ENCODE peak calls at places on chromosomes 2 and 18, in five cellular contexts. D is fibroblast of lung, Z is IMR-90, B is Karpas-422, H is hepatocyte. G is an unnamed sample.

GRCh38 chr2:145914716-145915115 is 1394.8 kb upstream of the ZEB2 start:
- DNase-seq in D (no peak), Z (no peak), B (no peak), H (no peak), G (no peak)

GRCh38 chr2:21256006-21256405 is 132.2 kb downstream of the TDRD15 start:
- DNase-seq in D (no peak), Z (no peak), B (no peak), H (no peak), G (no peak)

GRCh38 chr18:63894367-63894766 is 6.9 kb downstream of the SERPINB2 start:
- DNase-seq in D (no peak), Z (no peak), B (no peak), H (no peak), G (no peak)

GRCh38 chr2:128291161-128291843 is 27.4 kb downstream of the HS6ST1 start:
- DNase-seq in D (no peak), Z (no peak), B (no peak), H (no peak), G (peak; percentile 73)

GRCh38 chr2:120783371-120783791 is 47.7 kb downstream of the GLI2 start:
- DNase-seq in D (peak; percentile 57), Z (peak; percentile 69), B (no peak), H (no peak), G (peak; percentile 50)

GRCh38 chr2:183606022-183606717 is 481.9 kb downstream of the NUP35 start:
- DNase-seq in D (no peak), Z (no peak), B (no peak), H (no peak), G (no peak)

GRCh38 chr2:5723791-5724735 is 31.9 kb downstream of the SOX11 start:
- DNase-seq in D (peak; percentile 48), Z (peak; percentile 32), B (no peak), H (no peak), G (no peak)

GRCh38 chr2:40665493-40666232 is 213.8 kb upstream of the SLC8A1 start:
- DNase-seq in D (no peak), Z (no peak), B (no peak), H (no peak), G (no peak)

GRCh38 chr2:217064234-217065103 is 204.6 kb upstream of the TNP1 start:
- DNase-seq in D (peak; percentile 51), Z (no peak), B (no peak), H (peak; percentile 37), G (peak; percentile 62)

GRCh38 chr2:237934186-237934585 is 32.6 kb upstream of the UBE2F start:
- DNase-seq in D (no peak), Z (no peak), B (no peak), H (no peak), G (peak; percentile 57)

GRCh38 chr18:76416935-76417334 is 78.1 kb downstream of the ZNF516 start:
- DNase-seq in D (peak; percentile 89), Z (peak; percentile 61), B (no peak), H (no peak), G (no peak)

GRCh38 chr18:10131783-10132381 is 218.1 kb downstream of the VAPA start:
- DNase-seq in D (no peak), Z (no peak), B (no peak), H (peak; percentile 65), G (peak; percentile 80)

GRCh38 chr2:36399050-36399449 is 43.5 kb downstream of the CRIM1 start:
- DNase-seq in D (no peak), Z (no peak), B (no peak), H (no peak), G (no peak)

GRCh38 chr18:57969824-57970223 is 74.2 kb upstream of the NEDD4L start:
- DNase-seq in D (no peak), Z (no peak), B (no peak), H (no peak), G (no peak)

GRCh38 chr18:57970356-57971095 is 73.5 kb upstream of the NEDD4L start:
- DNase-seq in D (no peak), Z (no peak), B (peak; percentile 58), H (no peak), G (no peak)

GRCh38 chr18:57961411-57961810 is 82.6 kb upstream of the NEDD4L start:
- DNase-seq in D (no peak), Z (no peak), B (no peak), H (no peak), G (no peak)

GRCh38 chr18:57961876-57962505 is 82.0 kb upstream of the NEDD4L start:
- DNase-seq in D (no peak), Z (no peak), B (no peak), H (no peak), G (peak; percentile 26)

DNA sequence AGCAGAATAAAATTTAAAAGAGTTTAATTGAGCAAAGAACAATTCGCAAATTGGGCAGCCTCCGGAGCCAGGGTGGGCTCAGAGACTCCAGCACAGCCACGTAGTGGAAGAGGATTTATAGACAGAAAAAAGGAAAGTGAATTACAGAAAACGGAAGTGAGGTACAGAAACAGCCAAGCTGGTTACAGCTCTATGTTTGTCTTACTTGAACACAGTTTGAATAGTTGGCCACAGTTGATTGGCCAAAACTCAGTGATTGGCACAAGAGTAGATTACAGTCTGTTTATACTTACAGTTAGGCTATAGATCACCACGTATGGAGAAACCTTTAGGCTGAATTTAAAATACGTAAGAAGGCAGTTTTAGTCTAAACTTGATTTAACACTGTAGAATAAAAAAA is 78.8 kb upstream of the NEDD4L start:
- DNase-seq in D (no peak), Z (no peak), B (peak; percentile 74), H (no peak), G (no peak)
- H3K4me3 ChIP-seq in D (no peak overlapping the region), Z (no peak overlapping the region), B (peak overlapping the region; percentile 44), H (no peak overlapping the region), G (no peak overlapping the region)

GRCh38 chr2:53559302-53559967 is 208.2 kb upstream of the CHAC2 start:
- DNase-seq in D (no peak), Z (no peak), B (no peak), H (peak; percentile 11), G (no peak)
- H3K4me2 ChIP-seq in D (no peak overlapping the region), Z (no peak overlapping the region), B (no peak overlapping the region), H (no peak overlapping the region), G (no peak overlapping the region)

GRCh38 chr2:96880891-96881273 is 11.0 kb upstream of the SEMA4C start:
- DNase-seq in D (no peak), Z (no peak), B (no peak), H (no peak), G (no peak)

GRCh38 chr2:96878171-96878570 is 8.3 kb upstream of the SEMA4C start:
- DNase-seq in D (no peak), Z (no peak), B (no peak), H (no peak), G (no peak)

GRCh38 chr2:96877513-96878159 is 7.8 kb upstream of the SEMA4C start:
- DNase-seq in D (no peak), Z (no peak), B (no peak), H (no peak), G (no peak)

GRCh38 chr2:96878796-96879544 is 9.1 kb upstream of the SEMA4C start:
- DNase-seq in D (no peak), Z (no peak), B (no peak), H (no peak), G (no peak)

DNA sequence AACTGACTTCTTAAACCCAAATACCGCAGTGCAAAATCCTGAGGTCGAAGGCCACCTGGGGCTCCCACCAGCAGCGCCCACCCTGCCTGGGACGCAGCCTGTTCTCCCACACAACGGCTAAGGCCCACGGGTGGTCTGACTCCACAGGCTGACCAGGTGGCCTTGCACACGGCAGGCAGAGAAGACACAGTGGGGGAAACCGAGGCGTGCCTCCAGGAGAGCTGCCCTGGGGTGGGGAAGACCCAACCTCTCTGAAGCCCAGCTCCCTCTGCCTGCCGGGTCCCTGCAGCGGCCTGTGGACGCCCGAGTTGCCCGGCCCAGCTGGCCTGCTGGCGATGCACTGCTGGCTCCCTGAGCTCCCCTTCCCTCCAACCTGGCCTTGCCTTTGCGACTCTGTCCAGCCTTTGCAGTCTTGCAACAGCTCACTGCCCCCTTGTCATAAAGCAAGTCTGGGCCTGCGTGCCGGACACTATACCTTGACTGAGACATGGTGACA is 9.7 kb upstream of the SEMA4C start:
- DNase-seq in D (no peak), Z (no peak), B (no peak), H (no peak), G (no peak)
- H3K27ac ChIP-seq in D (no peak overlapping the region), Z (no peak overlapping the region), B (no peak overlapping the region), H (no peak overlapping the region), G (no peak overlapping the region)

DNA sequence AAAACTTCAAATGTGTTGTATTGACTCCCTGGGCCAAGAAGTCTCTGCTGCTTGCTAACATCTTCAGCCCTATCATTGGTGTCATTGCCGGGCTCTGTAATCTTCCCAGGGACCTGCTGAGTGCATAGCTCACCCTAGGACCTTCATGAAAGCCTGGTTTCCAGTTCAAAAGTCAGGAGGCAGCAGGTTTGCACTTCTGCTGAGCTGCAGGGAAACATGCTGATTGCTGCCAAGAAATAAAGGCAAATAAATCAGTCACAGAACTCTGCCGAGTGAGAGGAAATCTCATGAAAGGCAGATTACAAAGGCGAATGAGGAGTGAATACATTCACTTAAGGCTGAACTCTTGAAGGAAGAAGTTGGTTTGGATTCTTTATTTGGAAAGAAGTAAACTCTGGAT is 1947.6 kb upstream of the CELF4 start:
- DNase-seq in D (peak; percentile 5), Z (no peak), B (no peak), H (no peak), G (no peak)
- H3K4me3 ChIP-seq in D (no peak overlapping the region), Z (no peak overlapping the region), B (no peak overlapping the region), H (no peak overlapping the region), G (no peak overlapping the region)

DNA sequence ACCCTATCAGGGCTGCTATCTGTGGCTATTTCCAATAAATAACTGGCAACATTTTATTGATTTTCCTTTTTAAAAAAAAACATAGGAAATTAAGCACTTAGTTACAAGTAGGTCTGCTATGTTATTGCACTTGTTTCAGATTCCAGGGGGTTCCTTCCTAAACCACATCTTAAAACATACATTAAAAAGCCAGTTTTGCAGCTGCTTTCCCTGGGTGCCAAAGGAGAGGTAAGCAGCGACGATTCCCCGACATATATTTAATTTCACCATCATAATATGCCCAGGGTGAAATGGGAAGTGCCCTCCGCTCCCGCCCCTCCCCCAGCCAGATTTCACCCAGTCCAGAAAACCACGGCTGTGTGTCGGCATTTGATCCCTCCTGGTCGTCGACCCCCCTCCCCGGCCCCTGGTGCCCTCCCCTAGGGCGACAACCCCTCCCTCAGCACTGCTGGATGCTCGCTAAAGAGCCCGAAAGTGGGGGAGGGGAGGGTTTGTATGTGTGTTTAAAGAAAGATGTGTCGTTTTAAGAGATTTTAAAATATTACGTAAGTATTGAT is 3.1 kb upstream of the BCL11A start:
- DNase-seq in D (no peak), Z (no peak), B (peak; percentile 67), H (no peak), G (no peak)
- H3K4me2 ChIP-seq in D (no peak overlapping the region), Z (no peak overlapping the region), B (peak overlapping the region; percentile 87), H (peak overlapping the region; percentile 98), G (no peak overlapping the region)